ENCODE peak calls at places on chromosomes 3 and 15, in eight cellular contexts. N is PC-9; O is HTR-8/SVneo; G is HEK293T; L is choroid plexus epithelial cell; M is BJ; K is stimulated activated CD4-positive, alpha-beta T cell treated with anti-CD3 and anti-CD28 coated beads, Interleukin-2, amount 100 ng/mL, for 4 hours; C is activated CD4-positive, alpha-beta T cell treated with anti-CD3 and anti-CD28 coated beads, Interleukin-2, amount 50 U/mL, for 4 hours. J is an unnamed sample.

GRCh38 chr3:30443756-30444673 is 162.4 kb upstream of the TGFBR2 start:
- DNase-seq in N (no peak), O (peak), G (no peak), L (peak), M (no peak), K (no peak), C (no peak), J (no peak)

GRCh38 chr3:133805702-133806475 is at the start of gene SRPRB:
- DNase-seq in N (peak), O (peak), G (peak), L (peak), M (peak), K (peak), C (peak), J (peak)

GRCh38 chr15:58761010-58761388 is 10.1 kb upstream of the MINDY2 start:
- DNase-seq in N (no peak), O (no peak), G (no peak), L (no peak), M (no peak), K (no peak), C (no peak), J (no peak)

GRCh38 chr15:65723786-65724354 is 68.2 kb downstream of the DENND4A start:
- DNase-seq in N (no peak), O (no peak), G (no peak), L (no peak), M (no peak), K (no peak), C (no peak), J (no peak)

GRCh38 chr3:179526989-179527391 is 35.7 kb upstream of the ACTL6A start:
- DNase-seq in N (no peak), O (peak), G (peak), L (peak), M (peak), K (no peak), C (no peak), J (no peak)

GRCh38 chr3:168878655-168879054 is 782.9 kb upstream of the GOLIM4 start:
- DNase-seq in N (peak), O (no peak), G (no peak), L (peak), M (no peak), K (no peak), C (no peak), J (no peak)

GRCh38 chr3:184171562-184171961 is 3.1 kb upstream of the AP2M1 start:
- DNase-seq in N (no peak), O (no peak), G (no peak), L (peak), M (no peak), K (no peak), C (no peak), J (no peak)

GRCh38 chr3:196344663-196345062 is 6.5 kb upstream of the TM4SF19 start:
- DNase-seq in N (no peak), O (no peak), G (no peak), L (no peak), M (no peak), K (no peak), C (no peak), J (no peak)

GRCh38 chr3:126267169-126267975 is 87.0 kb upstream of the ALDH1L1 start:
- DNase-seq in N (peak), O (peak), G (no peak), L (peak), M (peak), K (no peak), C (no peak), J (no peak)